ENCODE peak calls at places on chromosomes 5 and 9, in five cellular contexts. One of them, this sample, is unnamed.

GRCh38 chr9:30015073-30015472 is 2369.4 kb upstream of the ACO1 start:
- DNase-seq in fibroblast of lung: no peak
- DNase-seq in PC-9: no peak
- DNase-seq in astrocyte: no peak
- DNase-seq in IMR-90: no peak
- DNase-seq in this sample: no peak

GRCh38 chr9:78707481-78707977 is 410.6 kb downstream of the PSAT1 start:
- DNase-seq in PC-9: no peak
- DNase-seq in IMR-90: peak; percentile 74
- DNase-seq in astrocyte: peak; percentile 85
- DNase-seq in fibroblast of lung: peak; percentile 88
- DNase-seq in this sample: no peak

GRCh38 chr9:88593537-88594185 is 58.7 kb downstream of the NXNL2 start:
- DNase-seq in IMR-90: peak; percentile 74
- DNase-seq in PC-9: no peak
- DNase-seq in fibroblast of lung: peak; percentile 52
- DNase-seq in astrocyte: peak; percentile 30
- DNase-seq in this sample: peak; percentile 52

GRCh38 chr9:80359291-80359690 is 787.5 kb downstream of the TLE4 start:
- DNase-seq in fibroblast of lung: no peak
- DNase-seq in PC-9: no peak
- DNase-seq in IMR-90: no peak
- DNase-seq in astrocyte: no peak
- DNase-seq in this sample: no peak

GRCh38 chr5:32814620-32815019 is 103.5 kb downstream of the NPR3 start:
- DNase-seq in astrocyte: peak; percentile 84
- DNase-seq in IMR-90: peak; percentile 88
- DNase-seq in fibroblast of lung: peak; percentile 88
- DNase-seq in PC-9: no peak
- DNase-seq in this sample: no peak

GRCh38 chr9:31683126-31683525 is 701.3 kb upstream of the ACO1 start:
- DNase-seq in fibroblast of lung: peak; percentile 3
- DNase-seq in astrocyte: no peak
- DNase-seq in PC-9: no peak
- DNase-seq in IMR-90: no peak
- DNase-seq in this sample: no peak

GRCh38 chr5:148807845-148808244 is 18.6 kb upstream of the ADRB2 start:
- DNase-seq in fibroblast of lung: peak; percentile 31
- DNase-seq in IMR-90: no peak
- DNase-seq in astrocyte: peak; percentile 10
- DNase-seq in PC-9: no peak
- DNase-seq in this sample: no peak

GRCh38 chr5:127358274-127358673 is 67.7 kb downstream of the MEGF10 start:
- DNase-seq in astrocyte: peak; percentile 25
- DNase-seq in IMR-90: no peak
- DNase-seq in fibroblast of lung: peak; percentile 45
- DNase-seq in PC-9: no peak
- DNase-seq in this sample: no peak

GRCh38 chr5:149497357-149497756 is 53.9 kb downstream of the CSNK1A1 start:
- DNase-seq in astrocyte: peak; percentile 95
- DNase-seq in IMR-90: peak; percentile 98
- DNase-seq in PC-9: no peak
- DNase-seq in fibroblast of lung: peak; percentile 97
- DNase-seq in this sample: no peak

GRCh38 chr5:166992874-166993722 is 1298.3 kb upstream of the WWC1 start:
- DNase-seq in fibroblast of lung: peak; percentile 64
- DNase-seq in astrocyte: peak; percentile 51
- DNase-seq in IMR-90: no peak
- DNase-seq in PC-9: no peak
- DNase-seq in this sample: peak; percentile 38

GRCh38 chr9:128081052-128081451 is 13.0 kb downstream of the SLC25A25 start:
- DNase-seq in fibroblast of lung: peak; percentile 86
- DNase-seq in IMR-90: peak; percentile 98
- DNase-seq in astrocyte: peak; percentile 81
- DNase-seq in PC-9: no peak
- DNase-seq in this sample: peak; percentile 81

GRCh38 chr5:3595102-3595961 is at the start of gene IRX1:
- DNase-seq in fibroblast of lung: peak; percentile 74
- DNase-seq in PC-9: no peak
- DNase-seq in astrocyte: peak; percentile 47
- DNase-seq in IMR-90: no peak
- DNase-seq in this sample: peak; percentile 88

GRCh38 chr9:79134654-79135053 is 437.1 kb upstream of the TLE4 start:
- DNase-seq in astrocyte: peak; percentile 52
- DNase-seq in IMR-90: peak; percentile 12
- DNase-seq in PC-9: no peak
- DNase-seq in fibroblast of lung: peak; percentile 71
- DNase-seq in this sample: peak; percentile 59

GRCh38 chr9:86288501-86288900 is 6.2 kb upstream of the ISCA1 start:
- DNase-seq in IMR-90: no peak
- DNase-seq in fibroblast of lung: no peak
- DNase-seq in PC-9: no peak
- DNase-seq in astrocyte: no peak
- DNase-seq in this sample: no peak

GRCh38 chr9:79023134-79023577 is 548.6 kb upstream of the TLE4 start:
- DNase-seq in astrocyte: peak; percentile 97
- DNase-seq in fibroblast of lung: peak; percentile 98
- DNase-seq in PC-9: no peak
- DNase-seq in IMR-90: peak; percentile 96
- DNase-seq in this sample: no peak

GRCh38 chr5:97545856-97546570 is 363.0 kb upstream of the RIOK2 start:
- DNase-seq in PC-9: no peak
- DNase-seq in IMR-90: peak; percentile 50
- DNase-seq in astrocyte: no peak
- DNase-seq in fibroblast of lung: peak; percentile 33
- DNase-seq in this sample: no peak

GRCh38 chr9:91900057-91900816 is 49.8 kb downstream of the ROR2 start:
- DNase-seq in fibroblast of lung: no peak
- DNase-seq in IMR-90: no peak
- DNase-seq in PC-9: no peak
- DNase-seq in astrocyte: no peak
- DNase-seq in this sample: peak; percentile 38

DNA sequence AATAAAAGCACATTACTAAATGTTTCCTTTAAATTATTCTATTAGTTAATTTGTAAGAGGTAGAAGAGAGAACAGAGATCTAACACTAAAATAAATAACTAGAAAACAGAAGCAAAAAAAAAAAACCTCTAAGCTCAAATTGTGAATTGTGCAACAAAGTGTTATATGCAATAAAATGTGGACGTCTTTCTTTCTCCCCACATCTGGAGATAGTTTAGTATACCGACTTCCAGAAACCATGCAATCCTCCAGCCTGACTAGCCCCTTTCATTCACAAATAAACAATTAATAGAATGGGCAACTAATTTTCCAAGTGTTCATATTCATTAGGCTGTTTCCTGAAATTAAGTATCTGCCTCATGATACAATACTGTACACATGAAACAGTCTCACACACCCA is 258.5 kb downstream of the BNC2 start:
- DNase-seq in astrocyte: no peak
- DNase-seq in IMR-90: peak; percentile 73
- DNase-seq in fibroblast of lung: peak; percentile 29
- DNase-seq in PC-9: no peak
- DNase-seq in this sample: no peak
- H3K4me1 ChIP-seq in astrocyte: peaks cover 2% of the 10 kb centered on the region
- H3K4me1 ChIP-seq in IMR-90: peaks cover 6% of the 10 kb centered on the region
- H3K4me1 ChIP-seq in fibroblast of lung: peaks cover 14% of the 10 kb centered on the region
- H3K4me1 ChIP-seq in PC-9: no peaks in the 10 kb centered on the region
- H3K4me1 ChIP-seq in this sample: peaks cover 23% of the 10 kb centered on the region

GRCh38 chr9:124398191-124398590 is 17.1 kb downstream of the PSMB7 start:
- DNase-seq in fibroblast of lung: no peak
- DNase-seq in IMR-90: no peak
- DNase-seq in PC-9: no peak
- DNase-seq in astrocyte: no peak
- DNase-seq in this sample: peak; percentile 71

GRCh38 chr9:124403246-124403645 is 12.0 kb downstream of the PSMB7 start:
- DNase-seq in fibroblast of lung: no peak
- DNase-seq in PC-9: no peak
- DNase-seq in IMR-90: no peak
- DNase-seq in astrocyte: no peak
- DNase-seq in this sample: no peak

GRCh38 chr9:124399999-124400940 is 15.0 kb downstream of the PSMB7 start:
- DNase-seq in PC-9: no peak
- DNase-seq in fibroblast of lung: no peak
- DNase-seq in astrocyte: no peak
- DNase-seq in IMR-90: peak; percentile 44
- DNase-seq in this sample: peak; percentile 48

GRCh38 chr9:124395826-124396225 is 19.4 kb downstream of the PSMB7 start:
- DNase-seq in astrocyte: no peak
- DNase-seq in PC-9: no peak
- DNase-seq in IMR-90: peak; percentile 46
- DNase-seq in fibroblast of lung: no peak
- DNase-seq in this sample: no peak

GRCh38 chr9:124399323-124399962 is 15.8 kb downstream of the PSMB7 start:
- DNase-seq in fibroblast of lung: peak; percentile 75
- DNase-seq in PC-9: no peak
- DNase-seq in IMR-90: peak; percentile 67
- DNase-seq in astrocyte: peak; percentile 70
- DNase-seq in this sample: peak; percentile 80
- H4K20me1 ChIP-seq in fibroblast of lung: no peaks in the 10 kb centered on the region
- H4K20me1 ChIP-seq in PC-9: peaks cover 56% of the 10 kb centered on the region
- H4K20me1 ChIP-seq in IMR-90: peaks cover 44% of the 10 kb centered on the region
- H4K20me1 ChIP-seq in astrocyte: peaks cover 96% of the 10 kb centered on the region
- H4K20me1 ChIP-seq in this sample: peaks cover 22% of the 10 kb centered on the region

GRCh38 chr9:114950761-114951160 is 20.4 kb upstream of the TNFSF8 start:
- DNase-seq in PC-9: no peak
- DNase-seq in fibroblast of lung: no peak
- DNase-seq in astrocyte: no peak
- DNase-seq in IMR-90: no peak
- DNase-seq in this sample: no peak

GRCh38 chr9:114954986-114955623 is 24.7 kb upstream of the TNFSF8 start:
- DNase-seq in PC-9: no peak
- DNase-seq in IMR-90: no peak
- DNase-seq in astrocyte: no peak
- DNase-seq in fibroblast of lung: no peak
- DNase-seq in this sample: no peak

GRCh38 chr9:114957558-114957957 is 27.2 kb upstream of the TNFSF8 start:
- DNase-seq in fibroblast of lung: no peak
- DNase-seq in IMR-90: no peak
- DNase-seq in astrocyte: no peak
- DNase-seq in PC-9: no peak
- DNase-seq in this sample: no peak

GRCh38 chr9:114953917-114954316 is 23.5 kb upstream of the TNFSF8 start:
- DNase-seq in astrocyte: peak; percentile 79
- DNase-seq in fibroblast of lung: peak; percentile 81
- DNase-seq in PC-9: peak; percentile 42
- DNase-seq in IMR-90: peak; percentile 84
- DNase-seq in this sample: no peak

DNA sequence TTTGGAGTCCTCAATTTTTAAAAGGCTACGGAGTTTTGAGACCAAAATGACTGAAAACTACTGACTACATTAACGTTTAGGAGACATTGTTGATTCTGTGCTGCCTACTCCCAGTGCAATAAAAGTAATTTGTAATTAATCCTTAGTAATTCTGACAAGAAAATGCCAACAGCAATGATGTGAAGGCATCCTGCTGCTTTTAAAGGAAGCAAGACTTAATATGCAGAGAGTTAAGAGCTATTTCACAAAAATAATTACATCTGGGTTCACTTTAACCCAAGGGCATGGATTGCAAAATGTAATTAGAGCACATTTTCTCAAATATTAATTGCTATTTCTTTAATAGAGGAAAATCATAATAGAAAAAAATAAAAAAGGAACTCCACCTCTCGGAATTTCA is 22.6 kb upstream of the TNFSF8 start:
- DNase-seq in astrocyte: no peak
- DNase-seq in fibroblast of lung: no peak
- DNase-seq in PC-9: no peak
- DNase-seq in IMR-90: no peak
- DNase-seq in this sample: no peak
- H3K4me1 ChIP-seq in astrocyte: peaks cover 7% of the 10 kb centered on the region
- H3K4me1 ChIP-seq in fibroblast of lung: peaks cover 9% of the 10 kb centered on the region
- H3K4me1 ChIP-seq in PC-9: peaks cover 14% of the 10 kb centered on the region
- H3K4me1 ChIP-seq in IMR-90: peaks cover 7% of the 10 kb centered on the region
- H3K4me1 ChIP-seq in this sample: no peaks in the 10 kb centered on the region

DNA sequence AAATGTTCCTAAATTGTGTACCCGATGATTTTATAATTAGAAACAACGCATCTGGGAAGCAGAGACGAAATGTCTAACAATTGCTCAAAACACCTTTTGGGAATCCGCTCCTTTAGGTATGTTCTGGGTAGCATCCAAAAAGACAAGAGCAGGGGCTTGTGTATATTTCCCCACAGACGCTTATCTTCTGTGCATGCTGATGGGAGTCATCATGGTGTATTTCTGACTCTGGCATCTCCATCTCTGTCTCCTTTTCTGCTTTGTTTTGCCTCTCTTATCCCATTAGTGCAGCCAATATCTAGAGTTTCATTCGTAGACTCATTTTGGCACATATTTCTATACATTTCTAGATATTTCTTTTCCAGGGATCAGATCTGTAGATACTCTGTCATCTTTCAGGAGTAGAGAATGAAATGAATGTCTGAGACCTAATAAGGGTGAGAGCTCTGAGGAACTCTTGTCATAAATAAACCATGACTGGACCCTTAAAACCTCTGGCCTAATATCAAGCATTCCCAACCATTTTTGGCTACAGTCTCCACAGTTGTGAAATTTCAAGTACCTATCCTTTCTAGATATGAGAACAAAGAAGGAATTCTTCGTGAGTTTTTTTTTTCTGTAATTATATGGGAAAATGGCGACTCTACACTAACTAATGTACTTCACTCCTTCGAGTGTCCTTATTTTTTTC is 508.2 kb downstream of the ACTL7B start:
- DNase-seq in PC-9: no peak
- DNase-seq in IMR-90: no peak
- DNase-seq in astrocyte: no peak
- DNase-seq in fibroblast of lung: no peak
- DNase-seq in this sample: no peak
- H4K20me1 ChIP-seq in PC-9: no peaks in the 10 kb centered on the region
- H4K20me1 ChIP-seq in IMR-90: no peaks in the 10 kb centered on the region
- H4K20me1 ChIP-seq in astrocyte: no peaks in the 10 kb centered on the region
- H4K20me1 ChIP-seq in fibroblast of lung: no peaks in the 10 kb centered on the region
- H4K20me1 ChIP-seq in this sample: no peaks in the 10 kb centered on the region

This sample was measured in neural progenitor cell.